ENCODE peak calls at places on chromosomes 16 and 17, in five cellular contexts. G is C1 segment of cervical spinal cord, F is transverse colon, X is NCI-H748 treated with DMSO at 0.1 percent for 48 hours, E is ovary. J is an unnamed sample.

GRCh38 chr16:763386-763785 is 2.9 kb downstream of the MSLN start:
- DNase-seq in G (no peak), X (no peak), F (no peak), E (no peak), J (no peak)

GRCh38 chr17:74116087-74116717 is 87.3 kb upstream of the RPL38 start:
- DNase-seq in X (peak), E (no peak), G (no peak), F (no peak), J (no peak)

GRCh38 chr17:29615048-29615385 is 7.7 kb downstream of the CORO6 start:
- DNase-seq in F (peak), G (peak), X (no peak), E (no peak), J (peak)

GRCh38 chr17:39107141-39107540 is 44.3 kb downstream of the PLXDC1 start:
- DNase-seq in E (no peak), F (no peak), X (no peak), G (no peak), J (no peak)

GRCh38 chr17:28334666-28335200 is 539 bp downstream of the IFT20 start:
- DNase-seq in X (no peak), G (no peak), F (no peak), E (no peak), J (no peak)

GRCh38 chr17:79437081-79437480 is 173.8 kb downstream of the RBFOX3 start:
- DNase-seq in E (no peak), X (no peak), F (no peak), G (no peak), J (no peak)

GRCh38 chr17:65514082-65514481 is 47.4 kb downstream of the AXIN2 start:
- DNase-seq in F (no peak), G (no peak), X (no peak), E (no peak), J (no peak)

GRCh38 chr17:28471531-28472342 is 1.7 kb upstream of the SLC13A2 start:
- DNase-seq in F (no peak), G (no peak), E (no peak), X (no peak), J (no peak)

GRCh38 chr17:34163681-34164080 is 91.4 kb upstream of the CCL2 start:
- DNase-seq in F (no peak), G (no peak), E (no peak), X (no peak), J (no peak)

GRCh38 chr16:66367968-66368891 is 1.7 kb downstream of the CDH5 start:
- DNase-seq in E (no peak), F (no peak), X (no peak), G (no peak), J (no peak)

GRCh38 chr17:2087597-2088211 is 32.8 kb downstream of the HIC1 start:
- DNase-seq in E (no peak), X (no peak), G (no peak), F (peak), J (peak)

GRCh38 chr17:38591759-38592241 is 14.0 kb downstream of the SRCIN1 start:
- DNase-seq in X (no peak), F (no peak), E (no peak), G (no peak), J (no peak)

J was measured in globus pallidus.